ENCODE peak calls at places on chromosomes 11 and 22, in eight cellular contexts. S is WERI-Rb-1; P is upper lobe of right lung; X is effector memory CD4-positive, alpha-beta T cell; D is cardiac fibroblast; F is fibroblast of lung; Z is gastrocnemius medialis; Y is tibial nerve. U is an unnamed sample.

GRCh38 chr11:61413496-61413895 is 16.3 kb downstream of the CPSF7 start:
- DNase-seq in Y (no peak), P (no peak), Z (no peak), D (peak; percentile 29), S (no peak), X (no peak), F (peak; percentile 37), U (peak; percentile 70)

GRCh38 chr11:101862410-101863233 is 52.2 kb upstream of the CEP126 start:
- DNase-seq in Z (no peak), X (no peak), D (peak; percentile 78), F (peak; percentile 75), Y (no peak), P (no peak), S (peak; percentile 33), U (peak; percentile 83)

GRCh38 chr11:74072721-74073120 is 63.8 kb upstream of the UCP3 start:
- DNase-seq in S (no peak), X (no peak), P (no peak), Y (no peak), D (no peak), F (no peak), Z (no peak), U (no peak)

GRCh38 chr22:50201191-50202129 is 649 bp downstream of the SELENOO start:
- DNase-seq in P (no peak), Y (no peak), F (peak; percentile 13), S (no peak), Z (no peak), X (no peak), D (no peak), U (no peak)

GRCh38 chr11:57251491-57252104 is 14.5 kb upstream of the APLNR start:
- DNase-seq in P (no peak), D (peak; percentile 79), S (no peak), Z (no peak), X (no peak), F (peak; percentile 21), Y (no peak), U (peak; percentile 41)

GRCh38 chr11:64448599-64449380 is 89.8 kb downstream of the RPS6KA4 start:
- DNase-seq in D (peak; percentile 74), Z (peak; percentile 76), S (peak; percentile 92), Y (peak; percentile 44), P (peak; percentile 92), F (peak; percentile 51), X (peak; percentile 29), U (peak; percentile 53)

GRCh38 chr11:14443642-14444041 is 56.0 kb downstream of the COPB1 start:
- DNase-seq in Z (no peak), P (no peak), Y (no peak), X (no peak), F (peak; percentile 64), D (peak; percentile 37), S (no peak), U (peak; percentile 60)

GRCh38 chr11:66335531-66336233 is 552 bp downstream of the RIN1 start:
- DNase-seq in D (peak; percentile 75), P (peak; percentile 71), Y (no peak), S (no peak), X (no peak), Z (peak; percentile 63), F (peak; percentile 78), U (peak; percentile 69)

GRCh38 chr22:45994516-45995404 is 17.8 kb upstream of the WNT7B start:
- DNase-seq in F (no peak), P (peak; percentile 92), D (peak; percentile 70), Z (peak; percentile 79), Y (peak; percentile 80), X (peak; percentile 67), S (peak; percentile 81), U (peak; percentile 64)

GRCh38 chr11:16986434-16987204 is 27.6 kb downstream of the PLEKHA7 start:
- DNase-seq in P (peak; percentile 81), Y (no peak), X (peak; percentile 18), S (peak; percentile 81), Z (no peak), D (peak; percentile 13), F (no peak), U (no peak)

GRCh38 chr11:67433536-67434394 is 3.7 kb downstream of the PTPRCAP start:
- DNase-seq in F (no peak), S (no peak), P (no peak), Y (no peak), D (no peak), X (no peak), Z (no peak), U (no peak)

GRCh38 chr11:119377112-119377901 is 4.2 kb downstream of the USP2 start:
- DNase-seq in Y (no peak), Z (peak; percentile 70), S (no peak), D (no peak), X (no peak), P (peak; percentile 51), F (no peak), U (no peak)

DNA sequence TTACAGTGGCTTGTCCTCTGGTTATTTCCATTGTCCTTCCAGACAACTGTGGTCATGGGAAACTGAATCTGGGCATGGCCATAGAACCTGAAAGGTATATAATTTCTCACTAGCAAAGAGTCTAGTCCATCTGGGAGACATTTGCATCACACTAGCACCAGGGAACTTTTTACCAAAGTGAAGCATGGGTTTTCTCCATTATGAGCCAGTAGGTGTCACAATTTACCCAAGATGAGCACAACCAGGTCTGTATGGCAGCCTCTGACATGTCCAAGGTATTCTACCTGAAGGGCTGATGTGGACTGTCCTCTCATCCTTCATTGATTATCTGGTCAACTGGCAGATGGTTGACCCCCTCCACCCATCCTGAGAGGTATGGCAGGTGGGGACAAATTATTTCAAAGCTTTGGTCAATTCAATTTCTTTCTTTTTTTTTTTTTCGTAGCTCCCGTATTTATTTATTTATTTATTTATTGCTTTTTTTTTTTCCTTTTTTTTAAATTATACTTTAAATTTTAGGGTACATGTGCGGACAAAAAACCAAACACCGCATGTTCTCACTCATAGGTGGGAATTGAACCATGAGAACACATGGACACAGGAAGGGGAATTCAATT is 425.9 kb downstream of the TMEM135 start:
- DNase-seq in D (no peak), S (peak; percentile 50), F (peak; percentile 29), Z (no peak), Y (no peak), P (no peak), X (no peak), U (peak; percentile 17)
- H3K4me3 ChIP-seq in D (no peak overlapping the region), S (no peak overlapping the region), F (no peak overlapping the region), Z (no peak overlapping the region), Y (no peak overlapping the region), P (no peak overlapping the region), X (no peak overlapping the region), U (no peak overlapping the region)

DNA sequence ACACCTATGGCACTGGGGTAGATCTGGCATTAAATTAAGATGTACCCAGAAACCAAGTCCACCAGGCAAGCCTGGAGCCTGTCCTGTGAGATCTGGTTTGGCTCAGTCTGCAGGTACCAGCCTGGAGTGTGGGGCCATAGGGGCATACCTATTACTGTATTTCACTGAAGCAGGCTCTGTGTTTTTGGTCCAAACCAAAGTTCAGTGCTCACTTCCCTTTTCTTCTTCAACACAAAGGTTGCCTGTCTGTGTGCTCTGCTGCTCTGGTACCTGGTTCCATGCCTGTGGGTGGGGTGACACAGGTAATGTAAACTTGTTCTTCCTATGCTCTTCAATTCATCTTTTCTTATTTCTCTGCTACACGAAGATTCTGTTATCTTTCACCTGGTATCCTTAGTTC is 19.8 kb upstream of the GLYATL2 start:
- DNase-seq in S (no peak), F (no peak), P (no peak), Y (no peak), Z (no peak), X (no peak), D (no peak), U (no peak)
- H3K4me3 ChIP-seq in S (no peak overlapping the region), F (no peak overlapping the region), P (no peak overlapping the region), Y (no peak overlapping the region), Z (no peak overlapping the region), X (no peak overlapping the region), D (no peak overlapping the region), U (no peak overlapping the region)

GRCh38 chr22:48242461-48242864 is 1480.0 kb downstream of the TBC1D22A start:
- DNase-seq in X (no peak), D (no peak), F (no peak), Y (no peak), P (no peak), Z (no peak), S (no peak), U (no peak)
- H3K4me3 ChIP-seq in X (no peak overlapping the region), D (no peak overlapping the region), F (no peak overlapping the region), Y (no peak overlapping the region), P (no peak overlapping the region), Z (no peak overlapping the region), S (no peak overlapping the region), U (no peak overlapping the region)

DNA sequence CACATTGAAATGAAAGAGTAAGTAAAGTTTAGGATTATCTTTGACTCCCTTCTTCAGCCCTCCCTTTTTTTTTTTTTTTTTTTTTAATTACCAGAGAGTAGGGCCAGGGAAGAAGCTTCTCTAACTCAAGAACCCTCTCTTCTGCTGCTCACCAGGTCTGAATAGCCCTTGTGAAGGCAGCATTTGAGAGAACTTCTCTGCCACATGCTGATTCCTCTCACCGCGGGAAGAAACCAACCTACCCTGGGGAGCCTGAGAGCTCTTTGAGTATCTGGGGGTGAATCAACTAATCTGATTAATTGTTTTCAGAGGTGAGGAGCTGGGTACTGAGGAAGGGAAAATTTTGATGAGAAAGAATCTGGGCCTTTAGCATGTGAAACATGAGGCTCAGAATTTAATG is 434.5 kb upstream of the CCDC90B start:
- DNase-seq in D (no peak), Y (no peak), S (no peak), X (no peak), Z (no peak), F (no peak), P (no peak), U (no peak)
- H3K4me3 ChIP-seq in D (no peak overlapping the region), Y (no peak overlapping the region), S (no peak overlapping the region), X (no peak overlapping the region), Z (no peak overlapping the region), F (no peak overlapping the region), P (no peak overlapping the region), U (no peak overlapping the region)

GRCh38 chr11:45930031-45930794 is 7.8 kb downstream of the LARGE2 start:
- DNase-seq in S (no peak), F (no peak), P (peak; percentile 73), X (no peak), D (no peak), Z (no peak), Y (no peak), U (no peak)
- H3K4me3 ChIP-seq in S (no peak overlapping the region), F (no peak overlapping the region), P (no peak overlapping the region), X (peak overlapping the region; percentile 39), D (no peak overlapping the region), Z (no peak overlapping the region), Y (no peak overlapping the region), U (no peak overlapping the region)

GRCh38 chr22:23774114-23774921 is 1.7 kb downstream of the MMP11 start:
- DNase-seq in Y (no peak), P (no peak), F (no peak), Z (no peak), S (no peak), X (no peak), D (no peak), U (no peak)
- H3K4me3 ChIP-seq in Y (no peak overlapping the region), P (no peak overlapping the region), F (no peak overlapping the region), Z (no peak overlapping the region), S (no peak overlapping the region), X (no peak overlapping the region), D (no peak overlapping the region), U (no peak overlapping the region)

GRCh38 chr22:21868651-21869050 is 1.2 kb upstream of the MAPK1 start:
- DNase-seq in X (no peak), F (no peak), Z (no peak), S (no peak), Y (no peak), D (no peak), P (no peak), U (no peak)
- H3K4me3 ChIP-seq in X (no peak overlapping the region), F (no peak overlapping the region), Z (peak overlapping the region; percentile 83), S (no peak overlapping the region), Y (peak overlapping the region; percentile 78), D (no peak overlapping the region), P (peak overlapping the region; percentile 85), U (no peak overlapping the region)

U was measured in fibroblast of mammary gland.